ENCODE peak calls at places on chromosomes 5 and 9, in five cellular contexts. P is osteocyte, K is left ventricle myocardium inferior, Z is A673, C is endodermal cell. A is an unnamed sample.

GRCh38 chr9:121736964-121737462 is 85.6 kb downstream of the DAB2IP start:
- DNase-seq in P (no peak), K (peak), Z (no peak), C (peak), A (no peak)

GRCh38 chr5:121503111-121503840 is 348.4 kb upstream of the FTMT start:
- DNase-seq in P (no peak), K (peak), Z (peak), C (peak), A (no peak)

GRCh38 chr9:124120272-124120671 is 108.7 kb downstream of the LHX2 start:
- DNase-seq in P (no peak), K (no peak), Z (no peak), C (no peak), A (no peak)

GRCh38 chr9:129312251-129312650 is 134.2 kb upstream of the IER5L start:
- DNase-seq in P (peak), K (no peak), Z (no peak), C (no peak), A (no peak)

GRCh38 chr5:138770291-138770690 is 17.1 kb downstream of the CTNNA1 start:
- DNase-seq in P (no peak), K (no peak), Z (no peak), C (no peak), A (no peak)

GRCh38 chr5:147448766-147449165 is 61.1 kb downstream of the DPYSL3 start:
- DNase-seq in P (no peak), K (no peak), Z (no peak), C (no peak), A (no peak)

GRCh38 chr5:21834863-21835262 is 1018.3 kb downstream of the CDH12 start:
- DNase-seq in P (no peak), K (no peak), Z (no peak), C (no peak), A (no peak)

GRCh38 chr5:171577940-171578856 is 158.8 kb downstream of the FGF18 start:
- DNase-seq in P (peak), K (peak), Z (peak), C (no peak), A (no peak)

GRCh38 chr5:14385022-14385421 is 196.6 kb upstream of the OTULINL start:
- DNase-seq in P (no peak), K (no peak), Z (no peak), C (no peak), A (no peak)

GRCh38 chr5:134626369-134627014 is 6.1 kb downstream of the SAR1B start:
- DNase-seq in P (no peak), K (no peak), Z (no peak), C (no peak), A (no peak)

GRCh38 chr9:124835026-124835501 is 18.2 kb upstream of the WDR38 start:
- DNase-seq in P (peak), K (peak), Z (peak), C (no peak), A (no peak)

GRCh38 chr9:20321683-20322082 is 300.6 kb downstream of the MLLT3 start:
- DNase-seq in P (peak), K (no peak), Z (peak), C (no peak), A (no peak)

GRCh38 chr9:115404311-115404710 is 286.4 kb upstream of the TNC start:
- DNase-seq in P (no peak), K (no peak), Z (no peak), C (no peak), A (no peak)

GRCh38 chr5:92505925-92506324 is 1075.1 kb downstream of the NR2F1-AS1 start:
- DNase-seq in P (no peak), K (no peak), Z (no peak), C (no peak), A (no peak)

GRCh38 chr9:128136816-128137793 is 9.6 kb upstream of the PTGES2 start:
- DNase-seq in P (no peak), K (no peak), Z (no peak), C (peak), A (peak)

GRCh38 chr9:126342621-126343031 is 16.0 kb downstream of the MVB12B start:
- DNase-seq in P (no peak), K (no peak), Z (no peak), C (no peak), A (no peak)

GRCh38 chr5:84379749-84380148 is 4.9 kb downstream of the EDIL3 start:
- DNase-seq in P (no peak), K (no peak), Z (no peak), C (no peak), A (no peak)

GRCh38 chr5:167049043-167049663 is 1242.3 kb upstream of the WWC1 start:
- DNase-seq in P (no peak), K (no peak), Z (peak), C (peak), A (no peak)

GRCh38 chr9:38713426-38713825 is 6.5 kb downstream of the FAM240B start:
- DNase-seq in P (no peak), K (no peak), Z (no peak), C (no peak), A (no peak)

GRCh38 chr5:86330736-86331135 is 287.0 kb upstream of the COX7C start:
- DNase-seq in P (no peak), K (no peak), Z (no peak), C (no peak), A (no peak)

GRCh38 chr9:89021154-89021803 is 30.0 kb downstream of the S1PR3 start:
- DNase-seq in P (peak), K (no peak), Z (no peak), C (no peak), A (no peak)

GRCh38 chr5:173530547-173530946 is 85.9 kb downstream of the BOD1 start:
- DNase-seq in P (no peak), K (no peak), Z (peak), C (peak), A (no peak)
- TF ChIP-seq CTCF in P (peak), K (no peak), Z (peak), C (peak), A (no peak)

GRCh38 chr5:82164957-82165698 is 113.0 kb downstream of the RPS23 start:
- DNase-seq in P (no peak), K (peak), Z (peak), C (peak), A (no peak)
- TF ChIP-seq CTCF in P (no peak), K (no peak), Z (peak), C (peak), A (no peak)

GRCh38 chr5:60703944-60704343 is 4.0 kb upstream of the DEPDC1B start:
- DNase-seq in P (no peak), K (no peak), Z (no peak), C (no peak), A (no peak)

GRCh38 chr5:60700347-60700815 is 415 bp upstream of the DEPDC1B start:
- DNase-seq in P (no peak), K (no peak), Z (peak), C (no peak), A (no peak)

GRCh38 chr5:60701317-60701988 is 1.5 kb upstream of the DEPDC1B start:
- DNase-seq in P (no peak), K (no peak), Z (no peak), C (no peak), A (no peak)

GRCh38 chr5:60698316-60698715 is 1.6 kb downstream of the DEPDC1B start:
- DNase-seq in P (no peak), K (no peak), Z (no peak), C (no peak), A (no peak)

DNA sequence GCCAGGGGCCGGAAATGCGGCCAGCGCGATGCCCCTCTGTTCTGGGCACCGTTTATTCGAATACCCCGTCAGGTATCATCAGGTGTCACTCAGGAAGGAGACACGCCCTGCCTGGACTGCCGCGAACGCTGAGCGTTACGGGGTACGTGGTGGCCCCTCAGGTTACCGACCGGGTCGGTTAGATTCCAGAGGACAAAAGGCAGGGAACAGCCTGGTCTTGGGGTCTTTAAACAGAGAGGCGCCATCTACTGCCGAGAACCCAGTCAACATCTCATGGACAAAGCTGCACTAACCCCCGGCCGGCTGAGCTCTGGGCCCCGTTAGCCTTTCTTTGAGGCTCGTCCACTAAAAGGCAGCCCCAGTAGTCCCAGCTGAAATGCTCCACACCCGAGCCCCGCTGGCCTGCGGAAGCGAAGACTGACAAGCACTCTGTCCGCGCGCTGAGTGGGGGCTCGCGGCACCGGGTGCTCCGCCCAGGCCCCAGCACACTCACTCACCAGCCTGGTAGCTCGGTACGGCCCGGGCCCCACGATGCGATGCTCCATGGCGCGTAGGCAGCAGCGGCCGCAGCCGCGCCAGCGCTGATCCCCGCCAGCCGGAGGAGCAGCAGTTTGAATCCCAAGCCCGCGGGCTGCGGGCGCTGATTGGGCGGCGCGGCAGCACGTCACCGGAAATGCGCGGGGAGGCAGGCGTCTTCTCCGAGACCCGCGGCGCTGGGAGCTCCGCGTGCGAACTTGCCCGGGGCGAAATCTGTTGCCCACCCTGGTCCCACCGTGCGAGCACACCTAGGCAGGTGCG is at the start of gene DEPDC1B:
- DNase-seq in P (peak), K (peak), Z (peak), C (peak), A (peak)
- TF ChIP-seq CTCF in P (peak), K (peak), Z (peak), C (peak), A (peak)

GRCh38 chr5:3600106-3600997 is 4.7 kb downstream of the IRX1 start:
- DNase-seq in P (no peak), K (no peak), Z (no peak), C (peak), A (no peak)

GRCh38 chr5:3601060-3601710 is 5.6 kb downstream of the IRX1 start:
- DNase-seq in P (no peak), K (no peak), Z (no peak), C (no peak), A (no peak)

GRCh38 chr5:3598236-3598635 is 2.6 kb downstream of the IRX1 start:
- DNase-seq in P (no peak), K (no peak), Z (no peak), C (no peak), A (no peak)

GRCh38 chr5:3598725-3599282 is 3.2 kb downstream of the IRX1 start:
- DNase-seq in P (no peak), K (no peak), Z (no peak), C (peak), A (no peak)

GRCh38 chr5:3599283-3600105 is 3.9 kb downstream of the IRX1 start:
- DNase-seq in P (no peak), K (no peak), Z (no peak), C (peak), A (no peak)
- TF ChIP-seq CTCF in P (no peak), K (peak), Z (no peak), C (peak), A (no peak)

DNA sequence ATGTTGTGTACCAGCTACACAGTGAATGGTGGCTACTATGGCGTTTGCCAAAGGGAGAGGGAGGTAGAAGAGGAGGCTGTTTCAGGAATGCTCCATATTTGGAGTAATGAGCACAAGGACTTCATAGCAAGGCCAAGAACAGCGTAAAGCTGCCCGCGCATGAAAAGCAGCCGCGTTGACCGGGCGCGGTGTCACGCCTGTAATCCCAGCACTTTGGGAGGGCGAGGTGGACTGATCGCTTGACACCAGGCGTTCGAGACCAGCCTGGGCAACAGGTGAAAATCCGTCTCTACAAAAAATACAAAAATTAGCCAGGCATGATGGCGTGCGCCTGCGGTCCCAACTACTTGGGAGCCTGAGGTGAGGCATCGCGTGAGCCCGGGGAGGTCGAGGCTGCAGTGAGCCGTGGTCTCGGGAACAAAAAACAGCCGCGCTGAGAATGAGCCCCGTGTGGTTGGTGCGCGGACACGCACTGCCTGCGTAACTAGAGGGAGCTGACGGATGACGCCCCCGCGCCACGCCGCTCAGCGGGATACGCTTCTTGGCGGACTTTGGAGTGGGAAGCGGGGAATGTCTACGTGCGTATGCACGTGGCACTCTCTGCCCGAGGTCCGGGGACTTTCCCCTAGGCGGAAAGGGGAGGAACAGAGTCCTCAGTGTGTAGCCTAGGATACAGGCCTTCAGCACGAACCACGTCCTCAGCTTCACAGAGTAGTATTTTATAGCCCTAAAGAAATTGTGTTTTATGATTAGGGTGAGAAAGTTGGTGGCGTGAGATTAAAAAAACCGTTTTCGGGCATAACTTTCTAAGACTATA is at the start of gene RMRP:
- DNase-seq in P (peak), K (peak), Z (peak), C (peak), A (peak)
- TF ChIP-seq CTCF in P (no peak), K (peak), Z (peak), C (peak), A (no peak)

GRCh38 chr9:21994996-21995651 is 533 bp downstream of the CDKN2B-AS1 start:
- DNase-seq in P (peak), K (peak), Z (no peak), C (peak), A (peak)
- TF ChIP-seq CTCF in P (no peak), K (no peak), Z (no peak), C (no peak), A (no peak)